ENCODE peak calls at places on chromosomes 4 and X, in seven cellular contexts. M is A172, A is HL-60, W is astrocyte of the spinal cord, O is NCI-H748 treated with DMSO at 0.1 percent for 48 hours, U is neural crest cell, F is endodermal cell. E is an unnamed sample.

GRCh38 chr4:140426610-140427103 is 791 bp downstream of the CLGN start:
- DNase-seq in M (no peak), A (no peak), W (peak), O (peak), U (peak), F (no peak), E (peak)

GRCh38 chr4:82123934-82124333 is 249.9 kb downstream of the HNRNPD start:
- DNase-seq in M (no peak), A (no peak), W (no peak), O (no peak), U (no peak), F (peak), E (no peak)

GRCh38 chr4:151035321-151035720 is 20.2 kb upstream of the LRBA start:
- DNase-seq in M (no peak), A (no peak), W (no peak), O (peak), U (no peak), F (no peak), E (peak)

GRCh38 chr4:178577933-178578332 is 1135.7 kb upstream of the AGA start:
- DNase-seq in M (no peak), A (no peak), W (no peak), O (no peak), U (no peak), F (peak), E (no peak)

GRCh38 chr4:6610856-6611430 is 29.5 kb upstream of the MRFAP1 start:
- DNase-seq in M (no peak), A (no peak), W (no peak), O (no peak), U (no peak), F (no peak), E (no peak)

GRCh38 chrX:77668391-77669237 is 117.4 kb downstream of the ATRX start:
- DNase-seq in M (peak), A (peak), W (peak), O (no peak), U (no peak), F (no peak), E (no peak)

GRCh38 chrX:106912864-106913263 is 7.3 kb upstream of the CLDN2 start:
- DNase-seq in M (no peak), A (no peak), W (no peak), O (no peak), U (no peak), F (no peak), E (no peak)

GRCh38 chr4:108051343-108051742 is 61.7 kb downstream of the HADH start:
- DNase-seq in M (no peak), A (no peak), W (no peak), O (no peak), U (no peak), F (no peak), E (no peak)

GRCh38 chrX:65985211-65985610 is 54.7 kb downstream of the VSIG4 start:
- DNase-seq in M (no peak), A (no peak), W (no peak), O (no peak), U (no peak), F (no peak), E (no peak)

GRCh38 chr4:10721616-10722015 is 37.0 kb upstream of the CLNK start:
- DNase-seq in M (no peak), A (no peak), W (no peak), O (peak), U (no peak), F (no peak), E (peak)

GRCh38 chr4:10120943-10121567 is 4.5 kb upstream of the WDR1 start:
- DNase-seq in M (no peak), A (no peak), W (no peak), O (no peak), U (no peak), F (no peak), E (no peak)

GRCh38 chr4:11609751-11610150 is 181.1 kb upstream of the HS3ST1 start:
- DNase-seq in M (no peak), A (no peak), W (no peak), O (no peak), U (no peak), F (no peak), E (no peak)

GRCh38 chr4:105246712-105247111 is 100.0 kb downstream of the TET2 start:
- DNase-seq in M (peak), A (no peak), W (peak), O (no peak), U (no peak), F (no peak), E (no peak)

GRCh38 chrX:130386408-130386808 is 934 bp upstream of the GPR119 start:
- DNase-seq in M (no peak), A (no peak), W (no peak), O (no peak), U (no peak), F (no peak), E (no peak)

GRCh38 chr4:89113415-89113814 is 2.1 kb downstream of the TIGD2 start:
- DNase-seq in M (no peak), A (no peak), W (no peak), O (no peak), U (no peak), F (no peak), E (no peak)

GRCh38 chrX:15815779-15816452 is 25.6 kb downstream of the ZRSR2 start:
- DNase-seq in M (peak), A (peak), W (no peak), O (no peak), U (peak), F (peak), E (no peak)

GRCh38 chrX:45758319-45758718 is 557.6 kb upstream of the DIPK2B start:
- DNase-seq in M (peak), A (peak), W (peak), O (no peak), U (no peak), F (no peak), E (no peak)

GRCh38 chr4:140256941-140257340 is 103.0 kb upstream of the MAML3 start:
- DNase-seq in M (peak), A (no peak), W (no peak), O (no peak), U (no peak), F (no peak), E (no peak)

E was measured in NCI-H774.